ENCODE peak calls at places on chromosomes 6 and 20, in five cellular contexts. K is lung, O is kidney, J is hepatocyte, W is left lung. Q is an unnamed sample. For H3K4me1, the result is how much of the 10 kb centered on the place peaks cover.

GRCh38 chr6:6315660-6316059 is 4.8 kb downstream of the F13A1 start:
- DNase-seq in K (no peak), O (no peak), J (peak), W (no peak), Q (peak)

GRCh38 chr6:21816231-21816630 is 222.7 kb downstream of the SOX4 start:
- DNase-seq in K (no peak), O (no peak), J (no peak), W (no peak), Q (no peak)

GRCh38 chr6:13873288-13874190 is 51.2 kb upstream of the RNF182 start:
- DNase-seq in K (peak), O (peak), J (peak), W (peak), Q (peak)

GRCh38 chr6:29502181-29502580 is 14.4 kb upstream of the MAS1L start:
- DNase-seq in K (peak), O (no peak), J (no peak), W (no peak), Q (no peak)

GRCh38 chr6:36590237-36590636 is 3.9 kb upstream of the SRSF3 start:
- DNase-seq in K (no peak), O (no peak), J (peak), W (no peak), Q (no peak)

GRCh38 chr6:5671604-5672559 is 334.8 kb downstream of the NRN1 start:
- DNase-seq in K (no peak), O (no peak), J (peak), W (no peak), Q (peak)

GRCh38 chr6:143998686-143999085 is 9.4 kb downstream of the PLAGL1 start:
- DNase-seq in K (no peak), O (no peak), J (no peak), W (no peak), Q (no peak)

GRCh38 chr6:87444362-87444761 is 28.4 kb upstream of the SLC35A1 start:
- DNase-seq in K (no peak), O (no peak), J (no peak), W (no peak), Q (peak)

GRCh38 chr6:20660534-20660933 is 126.3 kb downstream of the CDKAL1 start:
- DNase-seq in K (no peak), O (no peak), J (no peak), W (no peak), Q (no peak)

GRCh38 chr6:89321571-89321970 is 6.5 kb upstream of the GABRR2 start:
- DNase-seq in K (peak), O (no peak), J (peak), W (peak), Q (no peak)

GRCh38 chr6:148509789-148510581 is 167.3 kb downstream of the SASH1 start:
- DNase-seq in K (no peak), O (no peak), J (peak), W (peak), Q (no peak)

GRCh38 chr20:25514747-25515340 is 70.5 kb downstream of the NINL start:
- DNase-seq in K (no peak), O (no peak), J (no peak), W (no peak), Q (no peak)

GRCh38 chr20:33910056-33910455 is 83.7 kb upstream of the RALY start:
- DNase-seq in K (no peak), O (no peak), J (no peak), W (no peak), Q (no peak)

GRCh38 chr6:23244300-23244699 is 674.9 kb downstream of the HDGFL1 start:
- DNase-seq in K (no peak), O (no peak), J (no peak), W (no peak), Q (no peak)

GRCh38 chr20:19361801-19362200 is 149.4 kb downstream of the SLC24A3 start:
- DNase-seq in K (no peak), O (no peak), J (no peak), W (no peak), Q (no peak)

GRCh38 chr20:2693286-2693995 is 861 bp downstream of the EBF4 start:
- DNase-seq in K (no peak), O (peak), J (peak), W (no peak), Q (peak)

GRCh38 chr6:149887343-149887742 is 10.6 kb downstream of the RAET1E start:
- DNase-seq in K (no peak), O (no peak), J (no peak), W (no peak), Q (no peak)

GRCh38 chr6:34560366-34561226 is 4.5 kb upstream of the SPDEF start:
- DNase-seq in K (no peak), O (peak), J (peak), W (no peak), Q (no peak)

GRCh38 chr20:1879369-1879768 is 15.8 kb upstream of the SIRPA start:
- DNase-seq in K (no peak), O (no peak), J (no peak), W (no peak), Q (no peak)

GRCh38 chr20:57580478-57581201 is 19.7 kb downstream of the PCK1 start:
- DNase-seq in K (no peak), O (no peak), J (no peak), W (no peak), Q (no peak)

GRCh38 chr20:57581202-57582028 is 20.5 kb downstream of the PCK1 start:
- DNase-seq in K (no peak), O (no peak), J (no peak), W (peak), Q (no peak)

GRCh38 chr20:57582029-57582378 is 21.1 kb downstream of the PCK1 start:
- DNase-seq in K (no peak), O (no peak), J (no peak), W (no peak), Q (no peak)

GRCh38 chr20:57583289-57584257 is 22.7 kb downstream of the PCK1 start:
- DNase-seq in K (no peak), O (no peak), J (no peak), W (no peak), Q (no peak)

DNA sequence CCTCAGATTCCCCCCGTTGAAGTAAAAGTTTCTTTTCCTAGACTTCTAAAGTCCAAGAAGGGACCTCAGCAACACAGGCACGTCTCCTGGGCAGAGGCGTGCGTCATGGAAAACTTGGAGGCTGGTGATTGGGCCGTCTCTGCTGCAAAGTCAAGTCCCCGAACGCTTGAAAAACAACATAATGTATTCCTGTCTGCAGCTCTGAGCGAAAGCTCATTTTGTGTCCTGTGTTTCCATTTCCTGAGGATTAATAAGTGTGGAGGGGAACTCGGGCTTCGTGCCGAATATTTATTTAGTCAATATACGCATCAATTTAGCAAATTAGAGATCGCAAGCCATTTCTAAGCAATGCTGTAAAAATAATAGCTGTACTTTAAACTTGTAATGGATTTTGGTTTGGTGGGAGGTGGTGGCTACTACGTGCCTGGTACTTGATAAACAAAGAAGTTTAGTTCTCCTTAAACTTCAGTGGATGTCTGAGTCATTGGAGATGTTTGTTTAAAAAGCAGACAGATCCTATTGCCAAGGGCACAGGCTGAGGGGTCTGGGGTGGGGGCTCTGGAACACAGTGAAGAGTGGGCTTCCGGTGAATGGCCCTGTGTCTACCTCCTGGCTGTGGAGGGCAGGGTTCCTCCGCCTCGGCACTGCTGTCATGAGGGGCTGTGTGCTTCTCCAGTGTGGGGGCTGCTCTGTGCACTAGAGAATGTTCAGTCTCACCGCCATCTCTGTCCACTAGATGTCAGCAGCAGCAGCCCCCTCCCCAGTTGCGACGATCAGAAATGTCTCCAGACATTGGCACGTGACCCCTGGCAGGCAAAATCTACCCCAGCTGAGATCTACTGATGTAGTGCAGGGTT is 21.8 kb downstream of the PCK1 start:
- DNase-seq in K (no peak), O (peak), J (peak), W (no peak), Q (peak)
- H3K4me1 ChIP-seq in K (under half), O (half or more), J (under half), W (under half), Q (under half)

DNA sequence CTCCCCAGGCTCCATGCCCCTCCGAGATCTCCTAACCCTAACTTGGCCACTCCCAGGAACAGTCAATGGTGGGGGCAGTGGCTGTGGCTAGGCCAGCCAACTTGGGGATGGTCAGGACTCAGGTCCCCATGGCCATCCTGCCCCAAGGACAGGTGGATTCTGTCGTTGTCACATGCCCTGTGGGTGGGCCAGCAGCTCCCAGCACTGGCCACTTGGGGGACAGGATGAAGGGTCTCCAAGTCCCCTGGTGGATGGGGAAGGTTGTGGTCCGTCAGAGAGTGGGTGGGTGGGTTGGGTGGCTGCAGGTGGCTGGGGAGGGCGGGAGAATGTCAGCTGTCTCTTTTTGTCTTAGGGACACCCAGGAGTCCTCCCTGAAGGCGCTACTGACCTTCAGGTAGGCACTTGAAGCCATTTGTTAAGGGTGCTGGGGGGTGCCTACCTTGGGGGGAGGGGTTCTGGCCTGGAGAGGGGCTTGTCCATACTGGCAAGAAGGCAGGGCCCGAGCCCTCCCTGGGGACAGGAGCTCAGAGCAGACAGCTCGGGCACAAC is 5.5 kb downstream of the COL9A3 start:
- DNase-seq in K (no peak), O (peak), J (no peak), W (no peak), Q (peak)
- TF ChIP-seq CTCF in K (no peak), O (no peak), J (no peak), W (no peak), Q (no peak)

GRCh38 chr6:119079288-119079809 is 885 bp upstream of the FAM184A start:
- DNase-seq in K (no peak), O (no peak), J (peak), W (no peak), Q (no peak)
- H3K4me1 ChIP-seq in K (under half), O (under half), J (under half), W (under half), Q (under half)

DNA sequence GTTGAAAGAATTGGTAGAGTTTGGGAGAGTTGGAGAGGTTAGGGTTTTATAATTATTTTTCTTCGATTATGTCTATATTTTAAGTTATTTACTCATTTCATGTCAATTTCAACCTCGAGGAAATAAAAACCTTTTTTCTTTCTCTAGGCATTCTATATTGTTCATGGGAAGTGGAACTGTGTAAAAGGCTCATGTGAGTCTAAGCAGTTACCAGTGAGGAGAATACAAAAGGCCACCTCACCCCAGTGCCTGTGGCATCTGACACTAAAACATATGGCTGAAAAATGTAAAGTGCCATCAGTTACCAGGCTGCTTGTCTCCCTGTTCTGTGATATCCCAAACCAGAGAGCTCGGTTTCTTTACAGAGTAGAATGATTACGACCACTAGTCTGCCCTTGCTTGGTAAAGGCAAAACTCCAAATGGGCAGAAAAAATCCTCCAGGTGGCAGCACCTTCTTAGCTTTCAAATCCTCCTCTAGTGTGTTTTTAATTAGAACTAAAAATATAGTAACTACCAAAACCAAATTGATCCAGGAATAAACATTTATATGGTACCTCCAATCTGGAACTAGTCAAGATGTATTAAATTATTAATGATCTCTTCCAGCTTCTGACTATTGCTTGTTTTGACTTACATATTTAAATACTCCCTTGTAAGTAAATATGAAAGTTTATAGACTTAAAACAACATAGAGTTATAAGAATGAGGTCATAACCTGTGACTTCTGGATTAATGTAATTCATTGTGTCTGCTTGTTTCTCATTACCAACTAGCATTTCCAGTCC is 122.6 kb upstream of the MCHR2 start:
- DNase-seq in K (no peak), O (no peak), J (peak), W (no peak), Q (peak)
- TF ChIP-seq CTCF in K (no peak), O (peak), J (peak), W (peak), Q (peak)

GRCh38 chr6:24900917-24901697 is 34.7 kb downstream of the RIPOR2 start:
- DNase-seq in K (no peak), O (no peak), J (no peak), W (no peak), Q (no peak)

GRCh38 chr6:24901698-24902328 is 33.9 kb downstream of the RIPOR2 start:
- DNase-seq in K (no peak), O (no peak), J (no peak), W (no peak), Q (no peak)

GRCh38 chr6:24903681-24904080 is 32.1 kb downstream of the RIPOR2 start:
- DNase-seq in K (no peak), O (no peak), J (no peak), W (no peak), Q (no peak)

GRCh38 chr6:24905485-24905884 is 30.3 kb downstream of the RIPOR2 start:
- DNase-seq in K (no peak), O (no peak), J (no peak), W (no peak), Q (peak)

GRCh38 chr6:24902782-24903181 is 33.0 kb downstream of the RIPOR2 start:
- DNase-seq in K (no peak), O (no peak), J (no peak), W (no peak), Q (no peak)
- H3K4me1 ChIP-seq in K (under half), O (under half), J (under half), W (under half), Q (under half)

GRCh38 chr6:160102956-160103824 is 18.4 kb upstream of the SLC22A1 start:
- DNase-seq in K (no peak), O (no peak), J (no peak), W (no peak), Q (peak)
- TF ChIP-seq CTCF in K (no peak), O (no peak), J (peak), W (peak), Q (peak)

GRCh38 chr6:40725390-40725789 is 138.2 kb upstream of the LRFN2 start:
- DNase-seq in K (no peak), O (no peak), J (no peak), W (no peak), Q (no peak)
- H3K4me1 ChIP-seq in K (under half), O (under half), J (under half), W (under half), Q (under half)